ENCODE peak calls at places on chromosome 2, in eight cellular contexts. U, M, X, R, C, K, Q and H are unnamed samples.
A peak's percentile ranks its signal among the peaks of the same experiment; 100 is the strongest.

GRCh38 chr2:101193038-101193437 is 41.9 kb upstream of the TBC1D8 start:
- DNase-seq in U (no peak), M (no peak), X (no peak), R (no peak), C (no peak), K (no peak), Q (no peak), H (no peak)

GRCh38 chr2:151367571-151367970 is 10.2 kb downstream of the TNFAIP6 start:
- DNase-seq in U (no peak), M (no peak), X (no peak), R (peak; percentile 83), C (no peak), K (no peak), Q (no peak), H (no peak)

GRCh38 chr2:71843391-71843850 is 304.2 kb downstream of the CYP26B1 start:
- DNase-seq in U (peak; percentile 66), M (no peak), X (no peak), R (peak; percentile 68), C (no peak), K (peak; percentile 29), Q (peak; percentile 83), H (no peak)

GRCh38 chr2:158580760-158581159 is 124.0 kb downstream of the PKP4 start:
- DNase-seq in U (no peak), M (no peak), X (no peak), R (no peak), C (peak; percentile 8), K (no peak), Q (no peak), H (no peak)

GRCh38 chr2:104091894-104092293 is 762.0 kb upstream of the POU3F3 start:
- DNase-seq in U (no peak), M (no peak), X (no peak), R (no peak), C (no peak), K (no peak), Q (no peak), H (no peak)

GRCh38 chr2:168997794-168998193 is 33.3 kb downstream of the ABCB11 start:
- DNase-seq in U (no peak), M (no peak), X (no peak), R (peak; percentile 76), C (no peak), K (no peak), Q (no peak), H (no peak)

GRCh38 chr2:71683666-71684065 is 230.3 kb downstream of the DYSF start:
- DNase-seq in U (no peak), M (peak; percentile 17), X (no peak), R (no peak), C (no peak), K (no peak), Q (no peak), H (no peak)

GRCh38 chr2:239263937-239264837 is 136.6 kb downstream of the HDAC4 start:
- DNase-seq in U (peak; percentile 77), M (peak; percentile 65), X (no peak), R (peak; percentile 44), C (peak; percentile 11), K (no peak), Q (peak; percentile 86), H (no peak)

GRCh38 chr2:68715353-68716041 is 19.1 kb upstream of the ARHGAP25 start:
- DNase-seq in U (peak; percentile 27), M (no peak), X (no peak), R (peak; percentile 6), C (peak; percentile 69), K (no peak), Q (no peak), H (no peak)

GRCh38 chr2:127659408-127660290 is 13.7 kb downstream of the GPR17 start:
- DNase-seq in U (no peak), M (no peak), X (no peak), R (no peak), C (peak; percentile 9), K (peak; percentile 61), Q (no peak), H (no peak)

GRCh38 chr2:200703132-200703925 is 108.4 kb upstream of the BZW1 start:
- DNase-seq in U (peak; percentile 91), M (no peak), X (no peak), R (peak; percentile 49), C (no peak), K (no peak), Q (no peak), H (peak; percentile 51)

GRCh38 chr2:224689539-224689938 is 26.6 kb downstream of the CCDC195 start:
- DNase-seq in U (no peak), M (no peak), X (no peak), R (no peak), C (no peak), K (no peak), Q (no peak), H (no peak)

DNA sequence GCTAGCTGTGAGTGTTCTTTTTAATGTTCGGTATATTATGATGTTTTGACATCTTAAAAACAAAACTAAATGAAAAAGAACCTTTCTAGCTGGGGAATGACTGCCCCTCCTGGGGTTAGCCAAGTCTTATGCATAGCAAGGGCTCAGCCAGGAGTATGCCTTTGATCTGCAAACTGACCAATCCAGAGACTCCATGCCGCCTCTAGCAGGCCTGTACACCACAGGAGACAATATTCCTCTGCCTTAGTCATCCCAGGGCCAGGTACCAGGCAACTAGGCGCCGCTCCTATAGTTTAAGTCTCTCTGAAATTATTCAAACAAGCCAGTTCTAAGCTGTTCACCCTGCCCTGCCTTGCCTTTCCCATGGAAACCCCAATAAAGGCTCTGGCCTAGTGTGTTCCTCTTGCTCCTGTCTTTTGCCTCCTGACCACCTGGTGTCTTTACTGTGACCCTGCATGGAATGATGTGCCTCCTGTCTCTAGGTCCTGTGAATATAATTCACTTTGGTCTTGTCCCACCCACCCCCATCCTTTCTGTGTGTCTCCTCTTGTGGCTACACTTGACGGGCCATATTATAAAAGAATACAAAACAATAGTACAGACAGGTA is 52.0 kb upstream of the CHN1 start:
- DNase-seq in U (no peak), M (no peak), X (no peak), R (no peak), C (no peak), K (no peak), Q (no peak), H (no peak)
- H3K27ac ChIP-seq in U (no peak overlapping the region), M (no peak overlapping the region), X (no peak overlapping the region), R (no peak overlapping the region), C (no peak overlapping the region), K (no peak overlapping the region), Q (no peak overlapping the region), H (no peak overlapping the region)

GRCh38 chr2:181371195-181371594 is 86.0 kb upstream of the ITGA4 start:
- DNase-seq in U (no peak), M (no peak), X (no peak), R (no peak), C (no peak), K (no peak), Q (no peak), H (no peak)

GRCh38 chr2:181374741-181375675 is 82.2 kb upstream of the ITGA4 start:
- DNase-seq in U (no peak), M (no peak), X (no peak), R (peak; percentile 64), C (no peak), K (no peak), Q (no peak), H (no peak)

GRCh38 chr2:181370126-181370525 is 87.1 kb upstream of the ITGA4 start:
- DNase-seq in U (no peak), M (no peak), X (no peak), R (no peak), C (no peak), K (no peak), Q (no peak), H (no peak)

GRCh38 chr2:181371782-181372292 is 85.3 kb upstream of the ITGA4 start:
- DNase-seq in U (peak; percentile 28), M (no peak), X (no peak), R (peak; percentile 84), C (no peak), K (no peak), Q (no peak), H (no peak)

DNA sequence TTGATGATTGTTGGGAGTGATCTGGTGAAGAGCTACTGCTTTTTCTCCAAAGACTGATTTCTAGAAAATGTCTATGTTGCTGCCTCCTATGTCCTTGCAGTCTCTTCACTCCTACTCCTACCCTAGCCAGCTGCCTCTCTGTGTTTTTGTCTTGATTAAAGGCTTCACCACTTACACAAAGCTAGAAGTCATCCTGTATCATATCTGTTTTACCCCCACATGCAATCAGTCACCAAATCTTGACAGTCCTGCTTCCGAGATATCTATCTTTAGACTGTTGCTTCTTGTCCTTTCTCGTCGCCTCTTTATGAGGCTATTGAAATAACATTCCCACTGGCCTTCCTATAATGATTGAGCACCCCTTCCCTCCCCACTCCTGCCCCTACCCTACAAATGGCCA is 84.5 kb upstream of the ITGA4 start:
- DNase-seq in U (no peak), M (no peak), X (no peak), R (no peak), C (no peak), K (no peak), Q (no peak), H (no peak)
- H3K4me3 ChIP-seq in U (no peak overlapping the region), M (no peak overlapping the region), X (no peak overlapping the region), R (no peak overlapping the region), C (no peak overlapping the region), K (no peak overlapping the region), Q (no peak overlapping the region), H (no peak overlapping the region)

GRCh38 chr2:197256771-197257170 is 53.8 kb downstream of the ANKRD44 start:
- DNase-seq in U (no peak), M (no peak), X (no peak), R (no peak), C (no peak), K (no peak), Q (no peak), H (no peak)

GRCh38 chr2:197254776-197255521 is 55.6 kb downstream of the ANKRD44 start:
- DNase-seq in U (no peak), M (no peak), X (no peak), R (no peak), C (no peak), K (no peak), Q (no peak), H (no peak)

GRCh38 chr2:197258580-197258979 is 52.0 kb downstream of the ANKRD44 start:
- DNase-seq in U (no peak), M (no peak), X (no peak), R (peak; percentile 60), C (no peak), K (no peak), Q (no peak), H (no peak)

GRCh38 chr2:197256021-197256420 is 54.6 kb downstream of the ANKRD44 start:
- DNase-seq in U (no peak), M (no peak), X (no peak), R (no peak), C (no peak), K (no peak), Q (no peak), H (no peak)

GRCh38 chr2:197255550-197255949 is 55.0 kb downstream of the ANKRD44 start:
- DNase-seq in U (peak; percentile 47), M (no peak), X (peak; percentile 72), R (peak; percentile 43), C (peak; percentile 75), K (peak; percentile 67), Q (no peak), H (no peak)
- H3K27ac ChIP-seq in U (no peak overlapping the region), M (no peak overlapping the region), X (peak overlapping the region; percentile 46), R (no peak overlapping the region), C (peak overlapping the region; percentile 74), K (peak overlapping the region; percentile 41), Q (peak overlapping the region; percentile 52), H (peak overlapping the region; percentile 58)

DNA sequence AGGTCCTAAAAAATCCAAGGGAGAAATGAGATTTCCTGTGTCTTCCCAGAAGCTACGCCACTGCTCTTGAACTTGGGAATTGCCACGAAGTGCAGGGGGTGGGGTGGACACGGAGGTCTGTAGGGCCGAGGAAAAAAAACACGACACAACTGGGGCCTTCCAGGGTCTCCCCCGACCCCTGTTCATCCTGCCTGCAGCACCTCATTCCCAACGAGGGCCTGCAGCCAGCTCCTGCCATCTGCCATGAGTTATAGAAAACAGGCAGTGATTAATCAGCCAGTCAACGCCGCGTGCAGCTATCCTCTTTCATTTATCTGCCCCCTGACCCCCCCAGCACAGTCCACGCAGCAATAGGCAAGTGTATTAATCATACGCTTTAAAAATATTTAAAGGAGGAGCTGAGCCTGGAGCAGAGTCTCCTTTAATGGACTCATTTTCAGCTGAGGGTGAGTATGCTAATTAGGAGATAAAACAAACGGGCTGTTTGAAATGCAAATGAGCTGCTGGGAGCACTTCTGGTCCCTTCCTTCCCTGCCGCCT is 209.9 kb downstream of the TFCP2L1 start:
- DNase-seq in U (peak; percentile 89), M (peak; percentile 91), X (no peak), R (peak; percentile 96), C (peak; percentile 18), K (no peak), Q (no peak), H (peak; percentile 82)
- H3K4me3 ChIP-seq in U (peak overlapping the region; percentile 21), M (no peak overlapping the region), X (no peak overlapping the region), R (peak overlapping the region; percentile 40), C (no peak overlapping the region), K (no peak overlapping the region), Q (peak overlapping the region; percentile 1), H (peak overlapping the region; percentile 31)